ENCODE peak calls at places on chromosome 7, in nine cellular contexts. One of them, this sample, is unnamed.

GRCh38 chr7:106248616-106249015 is 36.2 kb downstream of the NAMPT start:
- DNase-seq in effector memory CD4-positive, alpha-beta T cell: no peak
- DNase-seq in fibroblast of mammary gland: no peak
- DNase-seq in adrenal gland: no peak
- DNase-seq in fibroblast of the aortic adventitia: no peak
- DNase-seq in AG10803: no peak
- DNase-seq in MG63: no peak
- DNase-seq in upper lobe of right lung: no peak
- DNase-seq in bronchial epithelial cell: no peak
- DNase-seq in this sample: no peak

GRCh38 chr7:144513332-144513731 is 109.8 kb upstream of the NOBOX start:
- DNase-seq in effector memory CD4-positive, alpha-beta T cell: no peak
- DNase-seq in fibroblast of mammary gland: peak
- DNase-seq in adrenal gland: no peak
- DNase-seq in fibroblast of the aortic adventitia: peak
- DNase-seq in AG10803: no peak
- DNase-seq in MG63: no peak
- DNase-seq in upper lobe of right lung: no peak
- DNase-seq in bronchial epithelial cell: peak
- DNase-seq in this sample: no peak

GRCh38 chr7:108497082-108497725 is 28.7 kb downstream of the PNPLA8 start:
- DNase-seq in effector memory CD4-positive, alpha-beta T cell: peak
- DNase-seq in fibroblast of mammary gland: peak
- DNase-seq in adrenal gland: no peak
- DNase-seq in fibroblast of the aortic adventitia: peak
- DNase-seq in AG10803: peak
- DNase-seq in MG63: no peak
- DNase-seq in upper lobe of right lung: no peak
- DNase-seq in bronchial epithelial cell: peak
- DNase-seq in this sample: no peak

GRCh38 chr7:16564909-16565426 is 38.3 kb downstream of the LRRC72 start:
- DNase-seq in effector memory CD4-positive, alpha-beta T cell: no peak
- DNase-seq in fibroblast of mammary gland: peak
- DNase-seq in adrenal gland: no peak
- DNase-seq in fibroblast of the aortic adventitia: peak
- DNase-seq in AG10803: peak
- DNase-seq in MG63: no peak
- DNase-seq in upper lobe of right lung: no peak
- DNase-seq in bronchial epithelial cell: peak
- DNase-seq in this sample: no peak

GRCh38 chr7:30247546-30248386 is 36.6 kb upstream of the ZNRF2 start:
- DNase-seq in effector memory CD4-positive, alpha-beta T cell: no peak
- DNase-seq in fibroblast of mammary gland: no peak
- DNase-seq in adrenal gland: no peak
- DNase-seq in fibroblast of the aortic adventitia: no peak
- DNase-seq in AG10803: no peak
- DNase-seq in MG63: no peak
- DNase-seq in upper lobe of right lung: no peak
- DNase-seq in bronchial epithelial cell: no peak
- DNase-seq in this sample: no peak

GRCh38 chr7:93575555-93576397 is 1.3 kb upstream of the CALCR start:
- DNase-seq in effector memory CD4-positive, alpha-beta T cell: no peak
- DNase-seq in fibroblast of mammary gland: no peak
- DNase-seq in adrenal gland: no peak
- DNase-seq in fibroblast of the aortic adventitia: no peak
- DNase-seq in AG10803: no peak
- DNase-seq in MG63: peak
- DNase-seq in upper lobe of right lung: peak
- DNase-seq in bronchial epithelial cell: no peak
- DNase-seq in this sample: no peak

GRCh38 chr7:105677395-105677701 is 96.1 kb upstream of the EFCAB10 start:
- DNase-seq in effector memory CD4-positive, alpha-beta T cell: no peak
- DNase-seq in fibroblast of mammary gland: no peak
- DNase-seq in adrenal gland: no peak
- DNase-seq in fibroblast of the aortic adventitia: no peak
- DNase-seq in AG10803: no peak
- DNase-seq in MG63: no peak
- DNase-seq in upper lobe of right lung: no peak
- DNase-seq in bronchial epithelial cell: no peak
- DNase-seq in this sample: no peak

GRCh38 chr7:111527545-111527944 is 34.7 kb downstream of the IMMP2L start:
- DNase-seq in effector memory CD4-positive, alpha-beta T cell: no peak
- DNase-seq in fibroblast of mammary gland: no peak
- DNase-seq in adrenal gland: no peak
- DNase-seq in fibroblast of the aortic adventitia: no peak
- DNase-seq in AG10803: no peak
- DNase-seq in MG63: no peak
- DNase-seq in upper lobe of right lung: no peak
- DNase-seq in bronchial epithelial cell: no peak
- DNase-seq in this sample: no peak

DNA sequence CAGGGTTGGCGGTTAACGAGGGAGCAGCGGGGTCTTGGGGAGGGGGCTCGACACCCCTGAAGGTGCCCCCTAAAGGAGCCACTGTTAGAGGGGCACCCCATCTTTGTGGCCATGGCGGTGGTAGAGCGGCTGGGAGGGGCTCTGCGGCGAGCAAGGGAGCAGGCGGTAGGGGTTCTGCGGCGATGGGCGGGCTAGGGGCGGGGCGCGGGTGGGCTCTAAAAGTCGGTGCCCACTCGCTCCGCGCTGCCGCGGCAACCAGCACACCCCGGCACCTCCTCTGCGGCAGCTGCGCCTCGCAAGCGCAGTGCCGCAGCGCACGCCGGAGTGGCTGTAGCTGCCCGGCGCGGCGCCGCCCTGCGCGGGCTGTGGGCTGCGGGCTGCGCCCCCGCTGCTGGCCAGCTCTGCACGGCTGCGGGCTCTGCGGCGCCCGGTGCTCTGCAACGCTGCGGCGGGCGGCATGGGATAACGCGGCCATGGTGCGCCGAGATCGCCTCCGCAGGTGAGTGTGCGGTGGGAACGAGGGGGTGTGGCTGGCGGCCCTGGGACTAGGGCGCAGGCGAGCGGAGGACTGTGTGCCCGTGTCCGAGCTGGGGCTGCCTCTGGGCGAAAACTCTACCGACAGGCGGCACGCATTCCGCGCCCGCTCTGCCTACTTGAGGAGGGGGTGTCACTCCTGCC is at the start of gene MEST:
- DNase-seq in effector memory CD4-positive, alpha-beta T cell: no peak
- DNase-seq in fibroblast of mammary gland: no peak
- DNase-seq in adrenal gland: peak
- DNase-seq in fibroblast of the aortic adventitia: peak
- DNase-seq in AG10803: no peak
- DNase-seq in MG63: no peak
- DNase-seq in upper lobe of right lung: peak
- DNase-seq in bronchial epithelial cell: no peak
- DNase-seq in this sample: no peak
- H3K4me3 ChIP-seq in effector memory CD4-positive, alpha-beta T cell: no peak
- H3K4me3 ChIP-seq in fibroblast of mammary gland: peak
- H3K4me3 ChIP-seq in adrenal gland: peak
- H3K4me3 ChIP-seq in fibroblast of the aortic adventitia: peak
- H3K4me3 ChIP-seq in AG10803: peak
- H3K4me3 ChIP-seq in MG63: no peak
- H3K4me3 ChIP-seq in upper lobe of right lung: peak
- H3K4me3 ChIP-seq in bronchial epithelial cell: peak
- H3K4me3 ChIP-seq in this sample: peak

DNA sequence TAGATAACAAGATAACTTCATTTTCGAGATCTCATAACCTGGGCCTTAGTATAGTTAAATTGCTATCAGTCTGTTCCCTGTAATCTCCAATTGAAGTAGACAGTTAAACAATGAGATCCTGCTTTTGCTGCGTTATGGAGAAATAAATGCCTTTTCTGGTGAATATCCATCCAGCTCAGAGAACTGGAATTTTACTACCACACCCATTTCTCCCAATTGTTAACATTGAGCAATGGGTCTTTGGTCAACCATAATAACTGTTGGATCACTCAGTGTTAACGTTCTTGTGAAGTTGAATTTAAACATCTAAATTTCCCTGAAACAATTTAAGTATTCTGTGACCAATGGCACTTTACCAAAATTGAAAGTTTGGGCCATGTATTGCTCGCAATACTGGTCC is 3.0 kb downstream of the CALU start:
- DNase-seq in effector memory CD4-positive, alpha-beta T cell: no peak
- DNase-seq in fibroblast of mammary gland: peak
- DNase-seq in adrenal gland: no peak
- DNase-seq in fibroblast of the aortic adventitia: peak
- DNase-seq in AG10803: peak
- DNase-seq in MG63: no peak
- DNase-seq in upper lobe of right lung: no peak
- DNase-seq in bronchial epithelial cell: peak
- DNase-seq in this sample: peak
- H3K4me3 ChIP-seq in effector memory CD4-positive, alpha-beta T cell: no peak
- H3K4me3 ChIP-seq in fibroblast of mammary gland: peak
- H3K4me3 ChIP-seq in adrenal gland: no peak
- H3K4me3 ChIP-seq in fibroblast of the aortic adventitia: peak
- H3K4me3 ChIP-seq in AG10803: peak
- H3K4me3 ChIP-seq in MG63: no peak
- H3K4me3 ChIP-seq in upper lobe of right lung: no peak
- H3K4me3 ChIP-seq in bronchial epithelial cell: no peak
- H3K4me3 ChIP-seq in this sample: no peak

GRCh38 chr7:84187813-84188212 is 6.8 kb downstream of the SEMA3A start:
- DNase-seq in effector memory CD4-positive, alpha-beta T cell: no peak
- DNase-seq in fibroblast of mammary gland: peak
- DNase-seq in adrenal gland: no peak
- DNase-seq in fibroblast of the aortic adventitia: no peak
- DNase-seq in AG10803: no peak
- DNase-seq in MG63: no peak
- DNase-seq in upper lobe of right lung: no peak
- DNase-seq in bronchial epithelial cell: peak
- DNase-seq in this sample: peak
- H3K4me3 ChIP-seq in effector memory CD4-positive, alpha-beta T cell: no peak
- H3K4me3 ChIP-seq in fibroblast of mammary gland: no peak
- H3K4me3 ChIP-seq in adrenal gland: no peak
- H3K4me3 ChIP-seq in fibroblast of the aortic adventitia: no peak
- H3K4me3 ChIP-seq in AG10803: no peak
- H3K4me3 ChIP-seq in MG63: no peak
- H3K4me3 ChIP-seq in upper lobe of right lung: no peak
- H3K4me3 ChIP-seq in bronchial epithelial cell: no peak
- H3K4me3 ChIP-seq in this sample: no peak

DNA sequence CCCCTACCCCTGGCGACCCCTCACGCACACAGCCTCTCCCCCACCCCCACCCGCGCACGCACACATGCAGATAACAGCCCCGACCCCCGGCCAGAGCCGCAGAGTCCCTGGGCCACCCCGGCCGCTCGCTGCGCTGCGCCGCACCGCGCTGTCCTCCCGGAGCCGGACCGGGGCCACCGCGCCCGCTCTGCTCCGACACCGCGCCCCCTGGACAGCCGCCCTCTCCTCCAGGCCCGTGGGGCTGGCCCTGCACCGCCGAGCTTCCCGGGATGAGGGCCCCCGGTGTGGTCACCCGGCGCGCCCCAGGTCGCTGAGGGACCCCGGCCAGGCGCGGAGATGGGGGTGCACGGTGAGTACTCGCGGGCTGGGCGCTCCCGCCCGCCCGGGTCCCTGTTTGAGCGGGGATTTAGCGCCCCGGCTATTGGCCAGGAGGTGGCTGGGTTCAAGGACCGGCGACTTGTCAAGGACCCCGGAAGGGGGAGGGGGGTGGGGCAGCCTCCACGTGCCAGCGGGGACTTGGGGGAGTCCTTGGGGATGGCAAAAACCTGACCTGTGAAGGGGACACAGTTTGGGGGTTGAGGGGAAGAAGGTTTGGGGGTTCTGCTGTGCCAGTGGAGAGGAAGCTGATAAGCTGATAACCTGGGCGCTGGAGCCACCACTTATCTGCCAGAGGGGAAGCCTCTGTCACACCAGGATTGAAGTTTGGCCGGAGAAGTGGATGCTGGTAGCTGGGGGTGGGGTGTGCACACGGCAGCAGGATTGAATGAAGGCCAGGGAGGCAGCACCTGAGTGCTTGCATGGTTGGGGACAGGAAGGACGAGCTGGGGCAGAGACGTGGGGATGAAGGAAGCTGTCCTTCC is 607 bp downstream of the EPO start:
- DNase-seq in effector memory CD4-positive, alpha-beta T cell: no peak
- DNase-seq in fibroblast of mammary gland: no peak
- DNase-seq in adrenal gland: no peak
- DNase-seq in fibroblast of the aortic adventitia: no peak
- DNase-seq in AG10803: no peak
- DNase-seq in MG63: no peak
- DNase-seq in upper lobe of right lung: no peak
- DNase-seq in bronchial epithelial cell: no peak
- DNase-seq in this sample: no peak
- H3K4me3 ChIP-seq in effector memory CD4-positive, alpha-beta T cell: no peak
- H3K4me3 ChIP-seq in fibroblast of mammary gland: no peak
- H3K4me3 ChIP-seq in adrenal gland: no peak
- H3K4me3 ChIP-seq in fibroblast of the aortic adventitia: no peak
- H3K4me3 ChIP-seq in AG10803: no peak
- H3K4me3 ChIP-seq in MG63: no peak
- H3K4me3 ChIP-seq in upper lobe of right lung: no peak
- H3K4me3 ChIP-seq in bronchial epithelial cell: no peak
- H3K4me3 ChIP-seq in this sample: peak

GRCh38 chr7:114081606-114082425 is 163.0 kb upstream of the PPP1R3A start:
- DNase-seq in effector memory CD4-positive, alpha-beta T cell: no peak
- DNase-seq in fibroblast of mammary gland: peak
- DNase-seq in adrenal gland: no peak
- DNase-seq in fibroblast of the aortic adventitia: peak
- DNase-seq in AG10803: peak
- DNase-seq in MG63: no peak
- DNase-seq in upper lobe of right lung: no peak
- DNase-seq in bronchial epithelial cell: peak
- DNase-seq in this sample: peak
- H3K4me3 ChIP-seq in effector memory CD4-positive, alpha-beta T cell: no peak
- H3K4me3 ChIP-seq in fibroblast of mammary gland: no peak
- H3K4me3 ChIP-seq in adrenal gland: peak
- H3K4me3 ChIP-seq in fibroblast of the aortic adventitia: no peak
- H3K4me3 ChIP-seq in AG10803: no peak
- H3K4me3 ChIP-seq in MG63: no peak
- H3K4me3 ChIP-seq in upper lobe of right lung: no peak
- H3K4me3 ChIP-seq in bronchial epithelial cell: no peak
- H3K4me3 ChIP-seq in this sample: no peak

This sample was measured in skeletal muscle cell.